ENCODE peak calls at places on chromosome 20, in four cellular contexts. J is HAP-1, D is iris pigment epithelial cell, P is hepatocyte. W is an unnamed sample.

GRCh38 chr20:50957276-50957675 is 1.1 kb downstream of the DPM1 start:
- DNase-seq in J (no peak), D (peak; percentile 62), P (no peak), W (no peak)

GRCh38 chr20:32925481-32926196 is 66.9 kb downstream of the EFCAB8 start:
- DNase-seq in J (no peak), D (no peak), P (no peak), W (no peak)

GRCh38 chr20:37359836-37360235 is 13.9 kb downstream of the SRC start:
- DNase-seq in J (no peak), D (no peak), P (no peak), W (no peak)

GRCh38 chr20:13649548-13649947 is 10.8 kb upstream of the TASP1 start:
- DNase-seq in J (peak; percentile 84), D (no peak), P (peak; percentile 23), W (no peak)

GRCh38 chr20:44182863-44183262 is 4.1 kb downstream of the JPH2 start:
- DNase-seq in J (no peak), D (no peak), P (no peak), W (no peak)

GRCh38 chr20:57006411-57007170 is 259.9 kb downstream of the BMP7 start:
- DNase-seq in J (no peak), D (no peak), P (no peak), W (peak; percentile 39)

GRCh38 chr20:12788936-12789335 is 219.8 kb upstream of the SPTLC3 start:
- DNase-seq in J (no peak), D (no peak), P (no peak), W (no peak)

GRCh38 chr20:46946181-46946624 is 51.6 kb downstream of the EYA2 start:
- DNase-seq in J (no peak), D (no peak), P (no peak), W (peak; percentile 66)

GRCh38 chr20:62938105-62938888 is at the start of gene GID8:
- DNase-seq in J (no peak), D (peak; percentile 60), P (peak; percentile 82), W (no peak)

W was measured in brain microvascular endothelial cell.